ENCODE peak calls at places on chromosome 11, in seven cellular contexts. F, U, K, W, J, N and P are unnamed samples.

GRCh38 chr11:75771646-75772410 is 3.2 kb downstream of the DGAT2 start:
- DNase-seq in F (no peak), U (no peak), K (no peak), W (no peak), J (no peak), N (no peak), P (no peak)

GRCh38 chr11:117090111-117090706 is 8.0 kb downstream of the SIK3 start:
- DNase-seq in F (peak), U (no peak), K (no peak), W (no peak), J (no peak), N (no peak), P (no peak)

GRCh38 chr11:115677190-115677589 is 173.0 kb upstream of the CADM1 start:
- DNase-seq in F (no peak), U (no peak), K (no peak), W (no peak), J (no peak), N (no peak), P (no peak)

GRCh38 chr11:27315816-27316215 is 47.2 kb downstream of the CCDC34 start:
- DNase-seq in F (no peak), U (no peak), K (no peak), W (no peak), J (no peak), N (no peak), P (no peak)

GRCh38 chr11:69630009-69630870 is 10.7 kb upstream of the CCND1 start:
- DNase-seq in F (no peak), U (no peak), K (no peak), W (no peak), J (peak), N (no peak), P (no peak)

GRCh38 chr11:28529540-28530410 is 421.6 kb downstream of the METTL15 start:
- DNase-seq in F (peak), U (peak), K (no peak), W (peak), J (peak), N (no peak), P (no peak)

GRCh38 chr11:85809881-85810280 is 1.1 kb downstream of the SYTL2 start:
- DNase-seq in F (no peak), U (peak), K (peak), W (peak), J (no peak), N (no peak), P (no peak)

GRCh38 chr11:13291794-13292193 is 14.2 kb downstream of the BMAL1 start:
- DNase-seq in F (no peak), U (no peak), K (no peak), W (no peak), J (no peak), N (no peak), P (no peak)

GRCh38 chr11:114163231-114163631 is 103.7 kb downstream of the ZBTB16 start:
- DNase-seq in F (no peak), U (no peak), K (no peak), W (no peak), J (no peak), N (no peak), P (no peak)

GRCh38 chr11:57116654-57117053 is 65.1 kb upstream of the LRRC55 start:
- DNase-seq in F (peak), U (peak), K (peak), W (peak), J (peak), N (no peak), P (peak)

GRCh38 chr11:131710511-131710910 is 340.1 kb downstream of the NTM start:
- DNase-seq in F (no peak), U (no peak), K (no peak), W (no peak), J (no peak), N (no peak), P (no peak)

GRCh38 chr11:43505171-43505570 is 146.5 kb downstream of the TTC17 start:
- DNase-seq in F (no peak), U (no peak), K (no peak), W (no peak), J (no peak), N (no peak), P (no peak)

GRCh38 chr11:76415073-76415472 is 29.7 kb upstream of the EMSY start:
- DNase-seq in F (no peak), U (no peak), K (peak), W (no peak), J (no peak), N (no peak), P (no peak)

GRCh38 chr11:80007616-80008015 is 566.8 kb upstream of the TENM4 start:
- DNase-seq in F (no peak), U (no peak), K (no peak), W (no peak), J (no peak), N (no peak), P (no peak)

GRCh38 chr11:106763516-106763915 is 254.8 kb downstream of the GUCY1A2 start:
- DNase-seq in F (no peak), U (no peak), K (no peak), W (no peak), J (no peak), N (no peak), P (no peak)

GRCh38 chr11:94574193-94574961 is 7.2 kb downstream of the PIWIL4 start:
- DNase-seq in F (no peak), U (no peak), K (no peak), W (no peak), J (no peak), N (no peak), P (no peak)

GRCh38 chr11:123773959-123774358 is 19.6 kb upstream of the OR6X1 start:
- DNase-seq in F (no peak), U (no peak), K (no peak), W (no peak), J (no peak), N (no peak), P (no peak)

GRCh38 chr11:58395581-58395980 is 11.1 kb downstream of the OR5B3 start:
- DNase-seq in F (no peak), U (no peak), K (no peak), W (no peak), J (no peak), N (no peak), P (no peak)

GRCh38 chr11:45366196-45366595 is 80.1 kb upstream of the SYT13 start:
- DNase-seq in F (no peak), U (no peak), K (no peak), W (no peak), J (no peak), N (no peak), P (no peak)

GRCh38 chr11:27795955-27796861 is 96.0 kb upstream of the BDNF start:
- DNase-seq in F (no peak), U (no peak), K (peak), W (no peak), J (no peak), N (no peak), P (no peak)

GRCh38 chr11:60803273-60803936 is 18.3 kb downstream of the MS4A10 start:
- DNase-seq in F (no peak), U (no peak), K (no peak), W (no peak), J (no peak), N (no peak), P (no peak)

DNA sequence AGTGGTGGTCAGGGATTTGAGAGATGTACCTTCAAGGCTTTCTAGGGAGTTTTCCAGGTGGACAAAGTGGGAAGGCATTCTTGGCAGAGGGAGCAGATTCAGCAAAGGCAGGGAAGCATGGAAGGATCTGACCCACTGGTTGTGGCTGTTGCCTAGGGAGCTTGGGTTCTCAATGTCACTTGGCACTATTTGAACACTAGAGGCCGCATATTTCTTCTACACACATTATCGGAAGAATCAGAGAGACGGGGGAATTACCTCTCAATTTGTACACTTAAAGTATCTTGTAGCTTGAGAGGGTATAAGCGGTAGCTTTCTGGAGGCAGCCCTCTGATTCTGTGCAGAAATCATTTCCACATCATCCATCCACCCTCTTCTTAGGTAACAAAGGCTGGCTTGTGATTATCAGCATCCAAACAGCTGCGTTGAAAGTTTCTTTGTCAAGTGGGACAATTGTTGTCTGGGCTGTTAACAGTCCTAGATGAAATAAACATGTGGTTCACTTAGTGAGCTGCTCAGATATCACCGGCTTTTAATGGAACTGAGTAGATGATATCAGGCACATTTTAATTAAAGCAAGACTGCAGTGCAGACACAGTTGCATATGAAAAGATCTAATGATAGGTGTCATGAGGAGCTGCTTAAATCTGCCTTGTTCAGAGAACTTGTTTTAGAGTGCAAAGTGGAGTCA is 2.6 kb downstream of the NELL1 start:
- DNase-seq in F (peak), U (peak), K (no peak), W (peak), J (peak), N (no peak), P (peak)
- TF ChIP-seq JUND in F (no peak), U (no peak), K (no peak), W (no peak), J (no peak), N (no peak), P (no peak)

GRCh38 chr11:102006835-102007566 is 40.2 kb upstream of the CFAP300 start:
- DNase-seq in F (no peak), U (peak), K (no peak), W (no peak), J (no peak), N (no peak), P (no peak)
- TF ChIP-seq JUND in F (no peak), U (no peak), K (no peak), W (no peak), J (no peak), N (no peak), P (no peak)

DNA sequence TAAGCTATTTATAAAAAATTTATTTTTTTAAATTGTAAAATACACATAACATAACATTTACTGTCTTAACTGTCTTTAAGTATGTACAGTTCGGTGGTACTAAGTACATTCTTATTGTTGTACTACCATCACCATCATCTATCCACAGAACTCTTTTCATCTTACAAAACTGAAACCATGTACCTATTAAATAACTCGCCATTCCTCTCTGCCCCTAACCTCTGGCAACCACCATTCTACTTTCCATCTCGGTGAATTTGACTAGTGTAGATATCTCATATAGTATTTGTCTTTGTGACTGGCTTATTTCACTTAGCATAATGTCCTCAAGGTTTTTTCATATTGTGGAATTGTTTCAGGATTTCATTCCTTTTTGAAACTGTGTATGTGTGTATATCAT is 22.6 kb downstream of the USP47 start:
- DNase-seq in F (no peak), U (no peak), K (no peak), W (no peak), J (no peak), N (no peak), P (no peak)
- TF ChIP-seq JUND in F (no peak), U (no peak), K (no peak), W (no peak), J (no peak), N (no peak), P (no peak)

GRCh38 chr11:5123802-5124521 is 14.2 kb downstream of the OR52A5 start:
- DNase-seq in F (peak), U (peak), K (peak), W (peak), J (peak), N (peak), P (no peak)
- TF ChIP-seq JUND in F (no peak), U (no peak), K (no peak), W (no peak), J (peak), N (no peak), P (no peak)

DNA sequence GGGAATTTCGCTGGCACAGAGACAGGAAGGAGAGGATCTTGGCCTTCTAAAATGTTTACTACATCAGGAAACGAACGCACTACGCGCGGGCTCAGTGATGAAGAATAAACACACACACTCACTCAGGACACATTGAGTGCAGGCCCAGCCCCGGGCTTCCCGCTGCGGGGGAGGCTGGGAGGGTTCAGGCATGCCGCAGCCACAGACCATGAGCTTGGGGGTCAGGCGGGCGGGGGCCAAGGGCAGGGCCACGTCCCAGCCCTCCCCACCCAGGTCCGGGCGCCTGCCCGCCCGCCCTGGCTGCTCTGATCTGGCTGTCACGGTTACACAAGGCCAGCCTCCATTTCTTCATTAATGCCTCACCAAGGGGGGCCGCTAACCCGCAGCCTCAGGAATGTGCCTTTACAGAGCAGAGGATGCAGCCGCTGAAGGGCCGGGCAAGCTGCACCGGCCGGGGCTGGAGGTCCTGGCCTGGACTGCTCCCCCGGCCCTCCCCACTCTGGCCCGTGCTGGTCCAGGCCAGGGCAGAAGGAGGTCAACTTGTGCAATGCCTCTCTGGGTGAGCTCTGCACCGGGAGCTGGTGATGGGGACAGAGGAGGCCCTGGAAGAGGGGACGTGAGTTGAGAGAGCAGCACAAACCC is 41.7 kb downstream of the IGF2 start:
- DNase-seq in F (no peak), U (peak), K (peak), W (no peak), J (peak), N (no peak), P (no peak)
- TF ChIP-seq JUND in F (no peak), U (no peak), K (no peak), W (no peak), J (no peak), N (no peak), P (no peak)

GRCh38 chr11:65354265-65355012 is at the start of gene TIGD3:
- DNase-seq in F (peak), U (peak), K (peak), W (peak), J (peak), N (peak), P (peak)

GRCh38 chr11:65355013-65355775 is 643 bp downstream of the TIGD3 start:
- DNase-seq in F (no peak), U (peak), K (peak), W (peak), J (peak), N (no peak), P (peak)

GRCh38 chr11:65356394-65356972 is 1.9 kb downstream of the TIGD3 start:
- DNase-seq in F (no peak), U (no peak), K (no peak), W (no peak), J (no peak), N (no peak), P (no peak)

GRCh38 chr11:65355776-65356393 is 1.3 kb downstream of the TIGD3 start:
- DNase-seq in F (no peak), U (no peak), K (peak), W (no peak), J (no peak), N (no peak), P (no peak)

DNA sequence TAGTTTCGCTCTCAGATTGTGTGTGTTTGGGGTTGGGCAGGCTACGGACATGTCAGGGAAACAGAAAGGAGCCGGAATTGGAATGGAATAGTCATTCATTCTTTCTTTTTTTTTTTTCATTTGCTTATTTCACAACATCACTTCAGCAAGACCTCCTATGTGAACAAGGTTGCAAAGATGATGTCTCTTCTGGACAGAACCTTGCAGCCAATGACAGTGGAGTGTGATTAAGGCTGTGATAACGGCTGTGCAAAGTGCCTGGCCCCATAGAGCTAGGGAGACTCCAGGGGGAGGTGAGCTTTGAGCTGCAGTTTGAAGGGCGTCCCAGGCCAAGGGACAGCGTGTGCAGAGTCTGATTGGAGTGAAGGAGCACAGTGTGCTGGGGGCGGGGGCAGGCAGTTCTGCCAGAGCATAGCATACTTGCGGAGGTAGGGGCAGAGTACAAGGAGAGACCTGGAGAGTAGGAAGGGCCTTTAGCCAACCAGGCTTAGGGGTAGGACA is 3.4 kb downstream of the TIGD3 start:
- DNase-seq in F (no peak), U (peak), K (no peak), W (no peak), J (peak), N (no peak), P (no peak)
- TF ChIP-seq JUND in F (no peak), U (no peak), K (no peak), W (no peak), J (no peak), N (no peak), P (no peak)

GRCh38 chr11:127103586-127104388 is 103.2 kb upstream of the KIRREL3 start:
- DNase-seq in F (no peak), U (no peak), K (no peak), W (no peak), J (no peak), N (no peak), P (no peak)

GRCh38 chr11:127105578-127105977 is 105.0 kb upstream of the KIRREL3 start:
- DNase-seq in F (no peak), U (no peak), K (no peak), W (no peak), J (no peak), N (no peak), P (no peak)

GRCh38 chr11:127108838-127109237 is 108.3 kb upstream of the KIRREL3 start:
- DNase-seq in F (no peak), U (no peak), K (no peak), W (no peak), J (no peak), N (no peak), P (no peak)

GRCh38 chr11:127106938-127107337 is 106.4 kb upstream of the KIRREL3 start:
- DNase-seq in F (no peak), U (no peak), K (no peak), W (no peak), J (no peak), N (no peak), P (no peak)

DNA sequence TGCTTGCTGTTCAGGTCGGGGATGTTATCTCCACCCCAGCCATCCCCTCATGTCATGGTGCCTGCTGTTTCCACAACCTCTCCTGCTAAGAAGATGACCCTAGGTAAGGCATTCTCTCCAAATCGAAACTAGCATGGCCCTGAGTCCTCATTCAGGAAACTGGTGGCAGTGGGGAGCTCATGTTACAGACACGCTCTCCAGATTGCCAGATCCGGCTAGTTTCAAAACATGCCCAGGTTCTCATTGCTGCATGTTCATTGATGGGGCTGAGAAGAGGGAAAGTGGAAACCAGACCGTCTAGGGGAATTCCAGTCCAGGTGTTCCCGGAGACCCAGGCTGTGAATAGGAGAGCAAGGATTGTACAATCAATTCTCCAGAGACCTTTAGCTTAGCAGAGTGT is 105.6 kb upstream of the KIRREL3 start:
- DNase-seq in F (no peak), U (no peak), K (no peak), W (no peak), J (no peak), N (no peak), P (peak)
- TF ChIP-seq JUND in F (no peak), U (no peak), K (no peak), W (no peak), J (no peak), N (no peak), P (no peak)

GRCh38 chr11:111814567-111814966 is 48.4 kb upstream of the PPP2R1B start:
- DNase-seq in F (no peak), U (no peak), K (no peak), W (no peak), J (no peak), N (no peak), P (no peak)
- TF ChIP-seq JUND in F (no peak), U (no peak), K (no peak), W (no peak), J (no peak), N (no peak), P (no peak)

DNA sequence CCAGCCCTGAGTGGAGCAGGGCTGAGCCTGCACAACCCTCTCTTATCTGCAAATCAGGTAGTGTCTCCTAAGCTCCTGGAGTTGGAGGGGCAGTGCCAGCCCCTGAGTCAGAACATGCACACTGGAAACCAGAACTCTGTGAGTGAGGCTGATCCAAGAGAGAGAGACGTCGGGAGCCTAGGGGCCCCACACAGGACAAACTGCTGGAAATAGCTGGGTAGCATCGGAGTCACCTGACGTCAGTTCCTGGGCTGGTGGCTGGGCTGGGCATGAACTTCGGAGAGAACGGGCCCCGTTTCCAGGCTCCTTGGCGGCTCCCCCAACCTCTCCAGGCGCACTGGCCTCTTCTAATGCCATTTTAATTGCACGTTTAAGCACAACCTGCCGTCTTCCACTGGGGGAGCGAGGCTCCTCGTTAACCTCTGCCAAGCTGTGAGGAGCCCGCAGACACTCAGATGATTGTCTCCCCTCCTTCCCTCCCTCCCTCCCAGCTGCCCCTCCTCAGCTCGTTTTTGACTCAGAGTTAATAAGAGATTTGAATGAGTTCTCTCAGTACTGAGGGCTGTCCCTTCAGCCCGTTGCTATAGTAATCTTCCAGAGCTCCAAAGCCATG is 191.2 kb upstream of the TBCEL start:
- DNase-seq in F (no peak), U (no peak), K (no peak), W (no peak), J (no peak), N (no peak), P (no peak)
- TF ChIP-seq JUND in F (no peak), U (no peak), K (no peak), W (no peak), J (no peak), N (no peak), P (no peak)